ENCODE peak calls at places on chromosomes 6 and 20, in ten cellular contexts. D, Q, W, P, Y, E, Z, V, I and L are unnamed samples.

GRCh38 chr6:157056275-157056674 is 267.0 kb downstream of the TMEM242 start:
- DNase-seq in D (no peak), Q (no peak), W (no peak), P (no peak), Y (no peak), E (no peak), Z (peak; percentile 34), V (no peak), I (no peak), L (peak; percentile 55)

GRCh38 chr6:152087096-152087495 is 279.6 kb downstream of the ESR1 start:
- DNase-seq in D (peak; percentile 46), Q (no peak), W (peak; percentile 52), P (no peak), Y (no peak), E (no peak), Z (no peak), V (no peak), I (no peak), L (no peak)

GRCh38 chr6:169899481-169900145 is 148.2 kb downstream of the ERMARD start:
- DNase-seq in D (no peak), Q (no peak), W (no peak), P (no peak), Y (no peak), E (no peak), Z (no peak), V (peak; percentile 54), I (no peak), L (no peak)

GRCh38 chr6:154721460-154721859 is 11.8 kb upstream of the SCAF8 start:
- DNase-seq in D (no peak), Q (no peak), W (peak; percentile 65), P (no peak), Y (no peak), E (no peak), Z (no peak), V (no peak), I (peak; percentile 55), L (peak; percentile 13)

GRCh38 chr20:12762725-12763124 is 246.0 kb upstream of the SPTLC3 start:
- DNase-seq in D (no peak), Q (no peak), W (no peak), P (no peak), Y (no peak), E (no peak), Z (no peak), V (peak; percentile 14), I (no peak), L (no peak)

GRCh38 chr6:16633465-16633864 is 127.8 kb downstream of the ATXN1 start:
- DNase-seq in D (no peak), Q (no peak), W (no peak), P (no peak), Y (no peak), E (no peak), Z (no peak), V (no peak), I (no peak), L (no peak)

GRCh38 chr20:13046409-13046808 is 37.6 kb downstream of the SPTLC3 start:
- DNase-seq in D (no peak), Q (no peak), W (no peak), P (no peak), Y (no peak), E (no peak), Z (no peak), V (no peak), I (no peak), L (no peak)

GRCh38 chr20:64001607-64002011 is 20.7 kb downstream of the PRPF6 start:
- DNase-seq in D (no peak), Q (no peak), W (no peak), P (no peak), Y (no peak), E (no peak), Z (no peak), V (no peak), I (no peak), L (no peak)

DNA sequence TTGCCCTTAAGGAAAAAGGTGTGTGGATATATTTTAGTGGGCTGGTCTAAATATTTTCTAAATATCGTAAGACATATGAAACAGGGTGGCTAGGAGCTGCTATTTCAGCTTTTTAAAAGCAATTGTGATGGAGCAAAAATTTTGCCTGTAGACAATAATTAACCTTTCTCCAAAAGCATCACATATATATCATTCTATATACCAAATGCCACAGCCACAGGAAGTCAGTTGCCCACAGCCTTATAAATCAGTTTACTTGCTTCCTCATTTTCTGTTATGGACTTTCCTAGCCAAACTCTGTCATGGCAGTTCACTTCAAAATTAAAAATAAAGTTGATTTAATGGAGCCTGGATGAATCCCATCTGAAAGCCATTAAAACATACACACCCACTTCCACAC is 93.4 kb upstream of the NHSL1 start:
- DNase-seq in D (no peak), Q (no peak), W (no peak), P (no peak), Y (no peak), E (no peak), Z (no peak), V (no peak), I (no peak), L (peak; percentile 55)
- TF ChIP-seq CTCF in D (no peak), Q (no peak), W (no peak), P (no peak), Y (no peak), E (no peak), Z (no peak), V (no peak), I (no peak), L (no peak)

GRCh38 chr6:168455847-168456530 is 15.0 kb downstream of the SMOC2 start:
- DNase-seq in D (no peak), Q (no peak), W (no peak), P (no peak), Y (no peak), E (no peak), Z (no peak), V (no peak), I (no peak), L (no peak)

GRCh38 chr6:168459572-168459971 is 18.6 kb downstream of the SMOC2 start:
- DNase-seq in D (no peak), Q (no peak), W (no peak), P (no peak), Y (no peak), E (no peak), Z (no peak), V (no peak), I (no peak), L (no peak)

GRCh38 chr6:168462454-168462853 is 21.5 kb downstream of the SMOC2 start:
- DNase-seq in D (no peak), Q (no peak), W (no peak), P (no peak), Y (no peak), E (no peak), Z (no peak), V (no peak), I (no peak), L (no peak)

GRCh38 chr6:168456907-168457771 is 16.2 kb downstream of the SMOC2 start:
- DNase-seq in D (no peak), Q (no peak), W (no peak), P (no peak), Y (no peak), E (no peak), Z (no peak), V (no peak), I (no peak), L (no peak)

DNA sequence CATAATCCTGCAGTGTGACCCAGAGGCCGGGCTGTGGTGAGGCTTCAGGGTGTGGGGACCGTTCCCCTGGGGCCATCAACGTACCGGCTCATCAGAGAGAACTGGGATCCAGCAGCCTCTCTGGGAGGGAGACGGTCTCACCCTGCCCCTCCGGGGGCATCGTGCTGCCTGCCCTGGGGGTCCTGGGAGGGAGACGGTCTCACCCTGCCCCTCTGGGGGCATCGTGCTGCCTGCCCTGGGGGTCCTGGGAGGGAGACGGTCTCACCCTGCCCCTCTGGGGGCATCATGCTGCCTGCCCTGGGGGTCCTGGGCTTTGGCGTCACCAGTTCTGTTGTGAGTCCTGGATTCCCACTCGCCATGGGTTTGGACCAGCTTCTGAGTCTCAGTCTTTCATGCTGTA is 17.1 kb downstream of the SMOC2 start:
- DNase-seq in D (no peak), Q (no peak), W (no peak), P (no peak), Y (no peak), E (no peak), Z (no peak), V (no peak), I (no peak), L (no peak)
- H3K4me3 ChIP-seq in D (no peak overlapping the region), Q (no peak overlapping the region), W (no peak overlapping the region), P (no peak overlapping the region), Y (no peak overlapping the region), E (no peak overlapping the region), Z (no peak overlapping the region), V (no peak overlapping the region), I (no peak overlapping the region), L (no peak overlapping the region)

GRCh38 chr6:7671581-7671980 is 54.3 kb upstream of the BMP6 start:
- DNase-seq in D (peak; percentile 72), Q (no peak), W (peak; percentile 89), P (no peak), Y (no peak), E (no peak), Z (no peak), V (no peak), I (peak; percentile 48), L (no peak)

GRCh38 chr6:7671076-7671475 is 54.8 kb upstream of the BMP6 start:
- DNase-seq in D (peak; percentile 92), Q (peak; percentile 57), W (peak; percentile 80), P (no peak), Y (no peak), E (no peak), Z (no peak), V (no peak), I (peak; percentile 18), L (no peak)

GRCh38 chr6:7674291-7674690 is 51.6 kb upstream of the BMP6 start:
- DNase-seq in D (peak; percentile 37), Q (no peak), W (peak; percentile 32), P (no peak), Y (no peak), E (no peak), Z (no peak), V (no peak), I (no peak), L (no peak)

GRCh38 chr6:7672066-7673062 is 53.5 kb upstream of the BMP6 start:
- DNase-seq in D (peak; percentile 30), Q (no peak), W (peak; percentile 18), P (no peak), Y (no peak), E (no peak), Z (no peak), V (no peak), I (no peak), L (no peak)

GRCh38 chr6:7673063-7673536 is 52.8 kb upstream of the BMP6 start:
- DNase-seq in D (peak; percentile 89), Q (peak; percentile 64), W (peak; percentile 59), P (peak; percentile 37), Y (peak; percentile 50), E (peak; percentile 44), Z (no peak), V (no peak), I (peak; percentile 27), L (peak; percentile 24)
- TF ChIP-seq CTCF in D (no peak), Q (no peak), W (no peak), P (no peak), Y (peak; percentile 31), E (no peak), Z (no peak), V (no peak), I (peak; percentile 22), L (no peak)

DNA sequence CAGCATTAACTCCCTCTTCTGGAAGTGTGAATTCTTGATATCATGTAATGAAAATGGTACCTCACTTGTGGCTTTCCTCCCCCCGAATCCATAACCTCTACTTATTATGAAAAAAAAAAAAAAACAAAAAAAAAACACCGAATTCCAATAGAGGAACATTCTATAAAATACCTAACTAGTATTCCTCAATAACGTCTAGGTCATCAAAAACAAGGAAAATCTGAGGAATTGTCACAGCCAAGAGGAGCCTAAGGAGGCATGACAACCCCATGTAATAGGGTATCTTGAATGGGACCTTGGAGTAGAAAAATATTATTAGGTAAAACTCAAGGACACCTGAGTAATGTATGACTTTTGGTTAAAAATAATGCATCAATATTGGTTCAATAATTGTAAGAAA is 38.9 kb upstream of the POLR1H start:
- DNase-seq in D (no peak), Q (no peak), W (no peak), P (no peak), Y (no peak), E (no peak), Z (no peak), V (no peak), I (no peak), L (no peak)
- H3K4me3 ChIP-seq in D (no peak overlapping the region), Q (no peak overlapping the region), W (no peak overlapping the region), P (no peak overlapping the region), Y (no peak overlapping the region), E (no peak overlapping the region), Z (no peak overlapping the region), V (no peak overlapping the region), I (no peak overlapping the region), L (no peak overlapping the region)